ENCODE peak calls at places on chromosomes 13 and 19, in five cellular contexts. D, L, C, S and J are unnamed samples.

GRCh38 chr13:33696530-33696929 is 121.4 kb upstream of the RFC3 start:
- DNase-seq in D (no peak), L (no peak), C (no peak), S (no peak), J (no peak)

GRCh38 chr13:23817136-23817535 is 72.1 kb downstream of the MIPEP start:
- DNase-seq in D (no peak), L (no peak), C (no peak), S (no peak), J (no peak)

GRCh38 chr13:111622051-111622531 is 301.6 kb downstream of the TEX29 start:
- DNase-seq in D (no peak), L (no peak), C (no peak), S (no peak), J (no peak)

GRCh38 chr13:102903659-102904407 is 58.0 kb downstream of the ERCC5 start:
- DNase-seq in D (no peak), L (peak), C (no peak), S (no peak), J (no peak)

GRCh38 chr13:66977156-66977555 is 253.0 kb downstream of the PCDH9 start:
- DNase-seq in D (no peak), L (no peak), C (no peak), S (no peak), J (no peak)

GRCh38 chr19:13723206-13723605 is 41.1 kb upstream of the MRI1 start:
- DNase-seq in D (no peak), L (no peak), C (no peak), S (no peak), J (no peak)

GRCh38 chr13:30664689-30665088 is 47.0 kb downstream of the USPL1 start:
- DNase-seq in D (no peak), L (peak), C (no peak), S (no peak), J (no peak)

GRCh38 chr19:41223431-41224234 is 4.6 kb downstream of the AXL start:
- DNase-seq in D (no peak), L (no peak), C (peak), S (peak), J (no peak)

GRCh38 chr13:64912141-64912540 is 2318.0 kb downstream of the PCDH9 start:
- DNase-seq in D (no peak), L (no peak), C (no peak), S (peak), J (no peak)

GRCh38 chr13:43487459-43487858 is 299.3 kb downstream of the ENOX1 start:
- DNase-seq in D (no peak), L (no peak), C (no peak), S (no peak), J (no peak)

GRCh38 chr13:113664751-113665581 is 2.1 kb upstream of the GRK1 start:
- DNase-seq in D (no peak), L (no peak), C (peak), S (no peak), J (no peak)

GRCh38 chr13:70098669-70099068 is 9.0 kb upstream of the ATXN8OS start:
- DNase-seq in D (no peak), L (no peak), C (no peak), S (no peak), J (no peak)

GRCh38 chr13:75635621-75636338 is at the start of gene LMO7:
- DNase-seq in D (peak), L (peak), C (peak), S (peak), J (peak)